ENCODE peak calls at places on chromosomes 5 and 9, in five cellular contexts. One of them, this sample, is unnamed.
A peak's percentile ranks its signal among the peaks of the same experiment; 100 is the strongest.

GRCh38 chr9:129459550-129460322 is 161.2 kb downstream of the C9orf50 start:
- DNase-seq in activated T-helper 1 cell treated with anti-CD3 and anti-CD28 coated beads, Interleukin-12 subunit alpha, Interleukin-12 subunit beta, Interleukin-2, Interleukin-4 antibody, amounts not matched to agents 30 ng/mL and 10 ng/mL and 1 ng/mL, durations not matched to agents 14 hours and 24 hours and 36 hours: no peak
- DNase-seq in A172: no peak
- DNase-seq in stimulated activated naive CD8-positive, alpha-beta T cell treated with anti-CD3 and anti-CD28 coated beads, Interleukin-15, amount 100 ng/mL, for 72 hours: peak; percentile 23
- DNase-seq in A549: no peak
- DNase-seq in this sample: no peak

GRCh38 chr5:175572922-175573321 is 84.9 kb upstream of the HRH2 start:
- DNase-seq in activated T-helper 1 cell treated with anti-CD3 and anti-CD28 coated beads, Interleukin-12 subunit alpha, Interleukin-12 subunit beta, Interleukin-2, Interleukin-4 antibody, amounts not matched to agents 30 ng/mL and 10 ng/mL and 1 ng/mL, durations not matched to agents 14 hours and 24 hours and 36 hours: no peak
- DNase-seq in A172: peak; percentile 90
- DNase-seq in stimulated activated naive CD8-positive, alpha-beta T cell treated with anti-CD3 and anti-CD28 coated beads, Interleukin-15, amount 100 ng/mL, for 72 hours: no peak
- DNase-seq in A549: peak; percentile 7
- DNase-seq in this sample: peak; percentile 15

GRCh38 chr5:78835176-78835575 is 149.9 kb downstream of the ARSB start:
- DNase-seq in activated T-helper 1 cell treated with anti-CD3 and anti-CD28 coated beads, Interleukin-12 subunit alpha, Interleukin-12 subunit beta, Interleukin-2, Interleukin-4 antibody, amounts not matched to agents 30 ng/mL and 10 ng/mL and 1 ng/mL, durations not matched to agents 14 hours and 24 hours and 36 hours: no peak
- DNase-seq in A172: no peak
- DNase-seq in stimulated activated naive CD8-positive, alpha-beta T cell treated with anti-CD3 and anti-CD28 coated beads, Interleukin-15, amount 100 ng/mL, for 72 hours: no peak
- DNase-seq in A549: no peak
- DNase-seq in this sample: no peak

GRCh38 chr5:72234265-72234700 is 85.8 kb downstream of the MRPS27 start:
- DNase-seq in activated T-helper 1 cell treated with anti-CD3 and anti-CD28 coated beads, Interleukin-12 subunit alpha, Interleukin-12 subunit beta, Interleukin-2, Interleukin-4 antibody, amounts not matched to agents 30 ng/mL and 10 ng/mL and 1 ng/mL, durations not matched to agents 14 hours and 24 hours and 36 hours: peak; percentile 12
- DNase-seq in A172: peak; percentile 78
- DNase-seq in stimulated activated naive CD8-positive, alpha-beta T cell treated with anti-CD3 and anti-CD28 coated beads, Interleukin-15, amount 100 ng/mL, for 72 hours: no peak
- DNase-seq in A549: peak; percentile 30
- DNase-seq in this sample: peak; percentile 66

GRCh38 chr5:177220576-177220975 is 82.9 kb downstream of the RAB24 start:
- DNase-seq in activated T-helper 1 cell treated with anti-CD3 and anti-CD28 coated beads, Interleukin-12 subunit alpha, Interleukin-12 subunit beta, Interleukin-2, Interleukin-4 antibody, amounts not matched to agents 30 ng/mL and 10 ng/mL and 1 ng/mL, durations not matched to agents 14 hours and 24 hours and 36 hours: no peak
- DNase-seq in A172: no peak
- DNase-seq in stimulated activated naive CD8-positive, alpha-beta T cell treated with anti-CD3 and anti-CD28 coated beads, Interleukin-15, amount 100 ng/mL, for 72 hours: no peak
- DNase-seq in A549: no peak
- DNase-seq in this sample: no peak

GRCh38 chr9:114856210-114856941 is 50.5 kb upstream of the TNFSF15 start:
- DNase-seq in activated T-helper 1 cell treated with anti-CD3 and anti-CD28 coated beads, Interleukin-12 subunit alpha, Interleukin-12 subunit beta, Interleukin-2, Interleukin-4 antibody, amounts not matched to agents 30 ng/mL and 10 ng/mL and 1 ng/mL, durations not matched to agents 14 hours and 24 hours and 36 hours: no peak
- DNase-seq in A172: peak; percentile 61
- DNase-seq in stimulated activated naive CD8-positive, alpha-beta T cell treated with anti-CD3 and anti-CD28 coated beads, Interleukin-15, amount 100 ng/mL, for 72 hours: no peak
- DNase-seq in A549: no peak
- DNase-seq in this sample: no peak

GRCh38 chr5:71782771-71783770 is 64.0 kb downstream of the CARTPT start:
- DNase-seq in activated T-helper 1 cell treated with anti-CD3 and anti-CD28 coated beads, Interleukin-12 subunit alpha, Interleukin-12 subunit beta, Interleukin-2, Interleukin-4 antibody, amounts not matched to agents 30 ng/mL and 10 ng/mL and 1 ng/mL, durations not matched to agents 14 hours and 24 hours and 36 hours: peak; percentile 3
- DNase-seq in A172: peak; percentile 76
- DNase-seq in stimulated activated naive CD8-positive, alpha-beta T cell treated with anti-CD3 and anti-CD28 coated beads, Interleukin-15, amount 100 ng/mL, for 72 hours: peak; percentile 55
- DNase-seq in A549: peak; percentile 75
- DNase-seq in this sample: no peak

GRCh38 chr5:41071975-41072374 is 833 bp upstream of the MROH2B start:
- DNase-seq in activated T-helper 1 cell treated with anti-CD3 and anti-CD28 coated beads, Interleukin-12 subunit alpha, Interleukin-12 subunit beta, Interleukin-2, Interleukin-4 antibody, amounts not matched to agents 30 ng/mL and 10 ng/mL and 1 ng/mL, durations not matched to agents 14 hours and 24 hours and 36 hours: no peak
- DNase-seq in A172: peak; percentile 60
- DNase-seq in stimulated activated naive CD8-positive, alpha-beta T cell treated with anti-CD3 and anti-CD28 coated beads, Interleukin-15, amount 100 ng/mL, for 72 hours: no peak
- DNase-seq in A549: no peak
- DNase-seq in this sample: no peak

GRCh38 chr5:84603557-84604185 is 219.0 kb upstream of the EDIL3 start:
- DNase-seq in activated T-helper 1 cell treated with anti-CD3 and anti-CD28 coated beads, Interleukin-12 subunit alpha, Interleukin-12 subunit beta, Interleukin-2, Interleukin-4 antibody, amounts not matched to agents 30 ng/mL and 10 ng/mL and 1 ng/mL, durations not matched to agents 14 hours and 24 hours and 36 hours: no peak
- DNase-seq in A172: peak; percentile 40
- DNase-seq in stimulated activated naive CD8-positive, alpha-beta T cell treated with anti-CD3 and anti-CD28 coated beads, Interleukin-15, amount 100 ng/mL, for 72 hours: no peak
- DNase-seq in A549: no peak
- DNase-seq in this sample: no peak